ENCODE peak calls at places on chromosome 18, in eight cellular contexts. J is Peyer's patch; B is NCI-H1092; C is stimulated activated CD4-positive, alpha-beta T cell treated with anti-CD3 and anti-CD28 coated beads, Interleukin-4, amount 100 ng/mL, for 1 hour; O is GM04503; G is NCI-H345; X is HFF-Myc; P is activated T-cell treated with anti-CD3 and anti-CD28 coated beads, Interleukin-2, amount 50 U/mL, for 72 hours. R is an unnamed sample.

GRCh38 chr18:28469946-28470345 is 293.0 kb upstream of the CDH2 start:
- DNase-seq in J (no peak), B (no peak), C (no peak), O (no peak), G (no peak), X (no peak), P (no peak), R (no peak)

GRCh38 chr18:8771930-8772329 is 66.6 kb downstream of the MTCL1 start:
- DNase-seq in J (no peak), B (peak), C (no peak), O (no peak), G (peak), X (no peak), P (no peak), R (no peak)

GRCh38 chr18:13627639-13628038 is 98.7 kb downstream of the FAM210A start:
- DNase-seq in J (no peak), B (no peak), C (no peak), O (no peak), G (no peak), X (no peak), P (no peak), R (no peak)

GRCh38 chr18:79528846-79529245 is 133.1 kb downstream of the NFATC1 start:
- DNase-seq in J (peak), B (peak), C (peak), O (peak), G (peak), X (peak), P (peak), R (no peak)

GRCh38 chr18:49335677-49336076 is 124.8 kb downstream of the DYM start:
- DNase-seq in J (no peak), B (no peak), C (no peak), O (no peak), G (no peak), X (no peak), P (peak), R (no peak)

GRCh38 chr18:70332694-70333093 is 43.8 kb downstream of the SOCS6 start:
- DNase-seq in J (no peak), B (no peak), C (no peak), O (no peak), G (no peak), X (no peak), P (no peak), R (no peak)

GRCh38 chr18:13051950-13052349 is 60.8 kb downstream of the CEP192 start:
- DNase-seq in J (no peak), B (no peak), C (no peak), O (no peak), G (no peak), X (no peak), P (no peak), R (no peak)

GRCh38 chr18:45108754-45109153 is 428.1 kb downstream of the SETBP1 start:
- DNase-seq in J (no peak), B (no peak), C (no peak), O (no peak), G (no peak), X (no peak), P (no peak), R (no peak)